ENCODE peak calls at places on chromosomes 2 and 18, in five cellular contexts. D, U, N, K and V are unnamed samples.

GRCh38 chr2:205510345-205510744 is 172.0 kb upstream of the NRP2 start:
- DNase-seq in D (no peak), U (no peak), N (no peak), K (no peak), V (no peak)

GRCh38 chr2:204604061-204604460 is 58.8 kb downstream of the PARD3B start:
- DNase-seq in D (no peak), U (no peak), N (peak; percentile 9), K (no peak), V (no peak)

GRCh38 chr18:2969695-2970094 is 43.2 kb downstream of the LPIN2 start:
- DNase-seq in D (no peak), U (no peak), N (no peak), K (no peak), V (no peak)

GRCh38 chr2:236969767-236970655 is 115.7 kb upstream of the COPS8 start:
- DNase-seq in D (peak; percentile 25), U (no peak), N (no peak), K (peak; percentile 54), V (no peak)

GRCh38 chr2:155895016-155895415 is 437.5 kb downstream of the NR4A2 start:
- DNase-seq in D (no peak), U (no peak), N (no peak), K (no peak), V (no peak)

GRCh38 chr2:65800998-65801397 is 368.6 kb upstream of the SPRED2 start:
- DNase-seq in D (peak; percentile 59), U (no peak), N (no peak), K (no peak), V (no peak)

GRCh38 chr2:233414777-233415570 is 60.7 kb downstream of the DGKD start:
- DNase-seq in D (peak; percentile 65), U (no peak), N (no peak), K (peak; percentile 47), V (no peak)

GRCh38 chr2:153476491-153477095 is 2.0 kb downstream of the RPRM start:
- DNase-seq in D (no peak), U (no peak), N (no peak), K (no peak), V (no peak)

GRCh38 chr2:60054571-60055340 is 498.7 kb downstream of the BCL11A start:
- DNase-seq in D (peak; percentile 44), U (peak; percentile 21), N (no peak), K (no peak), V (no peak)

GRCh38 chr2:172438064-172438421 is 10.7 kb downstream of the ITGA6 start:
- DNase-seq in D (no peak), U (no peak), N (no peak), K (no peak), V (no peak)

GRCh38 chr2:112923237-112923966 is 12.4 kb downstream of the IL37 start:
- DNase-seq in D (no peak), U (no peak), N (no peak), K (no peak), V (no peak)

GRCh38 chr18:3147935-3148554 is 71.7 kb downstream of the MYOM1 start:
- DNase-seq in D (no peak), U (no peak), N (no peak), K (no peak), V (no peak)

GRCh38 chr2:43161650-43162542 is 64.5 kb downstream of the ZFP36L2 start:
- DNase-seq in D (peak; percentile 81), U (no peak), N (no peak), K (no peak), V (no peak)

GRCh38 chr2:205746408-205746785 is 64.1 kb downstream of the NRP2 start:
- DNase-seq in D (peak; percentile 63), U (no peak), N (no peak), K (no peak), V (no peak)

GRCh38 chr2:25362564-25363145 is 20.9 kb upstream of the DNMT3A start:
- DNase-seq in D (peak; percentile 60), U (peak; percentile 44), N (no peak), K (peak; percentile 77), V (no peak)

GRCh38 chr2:74738586-74738985 is 84.5 kb downstream of the SEMA4F start:
- DNase-seq in D (no peak), U (no peak), N (no peak), K (no peak), V (no peak)

GRCh38 chr2:223047260-223047761 is 4.7 kb upstream of the KCNE4 start:
- DNase-seq in D (no peak), U (no peak), N (peak; percentile 88), K (no peak), V (no peak)

GRCh38 chr18:75977069-75977468 is 518.0 kb downstream of the ZNF516 start:
- DNase-seq in D (no peak), U (no peak), N (peak; percentile 12), K (no peak), V (no peak)

GRCh38 chr2:225090746-225091145 is 48.5 kb upstream of the DOCK10 start:
- DNase-seq in D (no peak), U (no peak), N (no peak), K (no peak), V (no peak)

GRCh38 chr2:134149904-134150303 is 104.0 kb upstream of the MGAT5 start:
- DNase-seq in D (no peak), U (no peak), N (no peak), K (no peak), V (no peak)

GRCh38 chr2:85922210-85922609 is 33.4 kb upstream of the ST3GAL5 start:
- DNase-seq in D (no peak), U (no peak), N (no peak), K (no peak), V (no peak)

GRCh38 chr2:41922177-41922576 is 125.6 kb upstream of the PKDCC start:
- DNase-seq in D (no peak), U (no peak), N (no peak), K (no peak), V (no peak)

GRCh38 chr2:240820607-240821428 is 799 bp upstream of the KIF1A start:
- DNase-seq in D (peak; percentile 24), U (no peak), N (no peak), K (peak; percentile 48), V (no peak)

GRCh38 chr2:37164757-37165156 is 8.0 kb upstream of the EIF2AK2 start:
- DNase-seq in D (no peak), U (no peak), N (no peak), K (no peak), V (no peak)

GRCh38 chr2:1758774-1759610 is 14.7 kb upstream of the PXDN start:
- DNase-seq in D (peak; percentile 21), U (no peak), N (no peak), K (no peak), V (no peak)

GRCh38 chr2:240932001-240932723 is 26.0 kb downstream of the CROCC2 start:
- DNase-seq in D (peak; percentile 17), U (no peak), N (no peak), K (peak; percentile 9), V (no peak)

GRCh38 chr2:113157897-113158753 is 15.6 kb upstream of the PSD4 start:
- DNase-seq in D (no peak), U (no peak), N (peak; percentile 24), K (no peak), V (no peak)

GRCh38 chr2:102020596-102021170 is 28.9 kb downstream of the IL1R2 start:
- DNase-seq in D (peak; percentile 91), U (peak; percentile 89), N (no peak), K (peak; percentile 91), V (peak; percentile 64)

GRCh38 chr2:194672994-194673393 is 984.0 kb upstream of the SLC39A10 start:
- DNase-seq in D (no peak), U (no peak), N (no peak), K (no peak), V (no peak)

DNA sequence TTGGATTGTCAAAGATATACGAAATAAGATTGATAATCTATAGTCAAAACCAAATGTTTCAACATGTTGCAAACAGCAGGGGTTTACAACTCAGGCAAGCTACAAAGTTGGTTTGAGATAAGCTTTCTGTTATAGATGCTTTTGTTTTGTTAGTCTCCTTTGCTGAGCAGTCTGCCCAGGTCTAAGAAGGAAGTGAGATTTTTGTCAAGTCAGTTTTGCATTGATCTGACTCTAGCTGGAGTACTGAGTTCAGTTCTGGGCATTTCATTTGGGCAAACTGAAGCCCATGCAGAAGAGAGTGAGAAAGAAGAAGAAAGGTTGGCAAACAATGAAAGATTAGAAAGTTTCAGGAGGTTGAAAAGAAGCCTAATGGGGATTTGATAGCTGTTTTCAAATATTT is 983.0 kb upstream of the SLC39A10 start:
- DNase-seq in D (no peak), U (no peak), N (no peak), K (no peak), V (no peak)
- H3K27me3 ChIP-seq in D (no peaks in the 10 kb centered on the region), U (no peaks in the 10 kb centered on the region), N (no peaks in the 10 kb centered on the region), K (no peaks in the 10 kb centered on the region), V (no peaks in the 10 kb centered on the region)

DNA sequence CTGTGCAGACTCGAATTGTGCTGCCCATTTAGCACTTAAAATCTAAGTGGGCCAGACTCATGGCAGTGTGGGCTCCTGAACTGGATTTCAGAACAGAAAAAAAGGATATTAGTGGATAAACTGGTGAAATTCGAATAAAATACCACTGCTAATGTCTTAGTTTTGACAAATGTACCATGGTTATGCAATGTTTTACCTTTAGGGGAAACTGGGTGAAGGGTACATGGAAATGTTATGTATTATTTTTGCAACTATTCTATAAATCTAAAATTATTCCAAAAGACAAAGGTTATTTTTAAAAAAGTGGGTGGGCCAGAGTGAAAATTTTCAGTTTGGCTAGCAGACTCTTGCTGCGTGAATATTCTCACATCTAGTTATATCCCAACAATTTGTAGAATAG is 260.6 kb upstream of the CCDC68 start:
- DNase-seq in D (no peak), U (no peak), N (no peak), K (no peak), V (no peak)
- H3K27me3 ChIP-seq in D (no peaks in the 10 kb centered on the region), U (no peaks in the 10 kb centered on the region), N (no peaks in the 10 kb centered on the region), K (no peaks in the 10 kb centered on the region), V (no peaks in the 10 kb centered on the region)

GRCh38 chr2:120502761-120503160 is 156.8 kb downstream of the INHBB start:
- DNase-seq in D (no peak), U (no peak), N (no peak), K (no peak), V (no peak)
- H3K27me3 ChIP-seq in D (no peaks in the 10 kb centered on the region), U (no peaks in the 10 kb centered on the region), N (peaks cover 1% of the 10 kb centered on the region), K (no peaks in the 10 kb centered on the region), V (no peaks in the 10 kb centered on the region)

GRCh38 chr18:59229191-59229590 is 9.2 kb downstream of the GRP start:
- DNase-seq in D (no peak), U (no peak), N (no peak), K (no peak), V (no peak)
- H3K27me3 ChIP-seq in D (peaks cover 6% of the 10 kb centered on the region), U (no peaks in the 10 kb centered on the region), N (peaks cover 1% of the 10 kb centered on the region), K (peaks cover 3% of the 10 kb centered on the region), V (no peaks in the 10 kb centered on the region)

GRCh38 chr2:230996661-230997060 is 740 bp downstream of the SPATA3 start:
- DNase-seq in D (no peak), U (no peak), N (no peak), K (no peak), V (no peak)
- H3K27me3 ChIP-seq in D (peaks cover 11% of the 10 kb centered on the region), U (no peaks in the 10 kb centered on the region), N (peaks cover 7% of the 10 kb centered on the region), K (no peaks in the 10 kb centered on the region), V (peaks cover 6% of the 10 kb centered on the region)

GRCh38 chr2:10826625-10827024 is 14.0 kb upstream of the PDIA6 start:
- DNase-seq in D (no peak), U (no peak), N (no peak), K (no peak), V (no peak)
- H3K27me3 ChIP-seq in D (no peaks in the 10 kb centered on the region), U (no peaks in the 10 kb centered on the region), N (peaks cover 27% of the 10 kb centered on the region), K (peaks cover 3% of the 10 kb centered on the region), V (peaks cover 5% of the 10 kb centered on the region)